ENCODE peak calls at places on chromosomes 16 and 17, in four cellular contexts. H, S, Y and V are unnamed samples.

GRCh38 chr16:55853114-55853513 is 20.2 kb upstream of the CES1 start:
- DNase-seq in Y (no peak), S (no peak), H (no peak), V (no peak)

GRCh38 chr16:26345951-26346350 is 654.2 kb downstream of the HS3ST4 start:
- DNase-seq in H (no peak), Y (no peak), S (no peak), V (no peak)

GRCh38 chr17:60107526-60108257 is 29.0 kb upstream of the HEATR6 start:
- DNase-seq in H (peak), S (peak), Y (no peak), V (no peak)

GRCh38 chr17:63035271-63035670 is 69.2 kb downstream of the TANC2 start:
- DNase-seq in Y (no peak), H (no peak), S (no peak), V (no peak)

GRCh38 chr16:66357523-66357928 is 9.0 kb upstream of the CDH5 start:
- DNase-seq in H (peak), S (peak), Y (no peak), V (no peak)

GRCh38 chr17:1820518-1821252 is 9.0 kb downstream of the SMYD4 start:
- DNase-seq in H (no peak), S (no peak), Y (no peak), V (no peak)

GRCh38 chr17:64694207-64694606 is 32.1 kb upstream of the SMURF2 start:
- DNase-seq in H (no peak), S (peak), Y (no peak), V (no peak)

GRCh38 chr17:49496183-49496865 is 1.2 kb downstream of the NGFR start:
- DNase-seq in S (peak), Y (peak), H (peak), V (peak)

GRCh38 chr16:28526201-28527099 is 12.3 kb downstream of the NUPR1 start:
- DNase-seq in Y (no peak), S (no peak), H (no peak), V (no peak)

GRCh38 chr16:27369806-27370205 is 32.2 kb upstream of the IL21R start:
- DNase-seq in Y (no peak), H (no peak), S (no peak), V (no peak)

GRCh38 chr17:18145811-18146210 is 37.3 kb downstream of the MYO15A start:
- DNase-seq in S (no peak), H (no peak), Y (no peak), V (no peak)

GRCh38 chr16:66459878-66460277 is 32.8 kb downstream of the BEAN1 start:
- DNase-seq in S (no peak), Y (no peak), H (no peak), V (no peak)

GRCh38 chr17:79393358-79394038 is 217.4 kb downstream of the RBFOX3 start:
- DNase-seq in Y (peak), S (peak), H (peak), V (peak)

GRCh38 chr17:2406903-2407790 is 6.3 kb upstream of the MNT start:
- DNase-seq in S (peak), Y (no peak), H (no peak), V (no peak)

GRCh38 chr17:41518789-41519449 is at the start of gene KRT15:
- DNase-seq in S (no peak), H (no peak), Y (no peak), V (no peak)

GRCh38 chr17:54694287-54694887 is 206.3 kb upstream of the TOM1L1 start:
- DNase-seq in S (no peak), Y (no peak), H (no peak), V (no peak)